ENCODE peak calls at places on chromosomes 5 and 9, in four cellular contexts. A is activated T-cell treated with anti-CD3 and anti-CD28 coated beads, Interleukin-2, amount 50 U/mL, for 1 hour; M is H7; P is RPMI7951. K is an unnamed sample.

GRCh38 chr5:1516615-1517601 is 6.9 kb downstream of the LPCAT1 start:
- DNase-seq in A (no peak), P (no peak), M (peak), K (peak)

GRCh38 chr5:119009131-119009530 is 20.8 kb upstream of the DTWD2 start:
- DNase-seq in A (no peak), M (no peak), P (no peak), K (no peak)

GRCh38 chr5:79255786-79256557 is 20.0 kb downstream of the JMY start:
- DNase-seq in M (peak), A (no peak), P (peak), K (peak)

GRCh38 chr5:79047199-79047598 is 22.3 kb downstream of the DMGDH start:
- DNase-seq in P (no peak), M (no peak), A (no peak), K (no peak)

GRCh38 chr9:7148243-7148765 is 390.5 kb downstream of the KDM4C start:
- DNase-seq in M (no peak), A (no peak), P (no peak), K (no peak)

GRCh38 chr9:72363908-72364678 is 915 bp downstream of the ZFAND5 start:
- DNase-seq in M (peak), A (peak), P (peak), K (peak)

GRCh38 chr9:135303865-135304499 is 175.6 kb upstream of the PPP1R26 start:
- DNase-seq in A (no peak), P (no peak), M (no peak), K (no peak)

GRCh38 chr5:137072376-137073174 is 426.6 kb downstream of the SPOCK1 start:
- DNase-seq in P (peak), M (no peak), A (no peak), K (no peak)

GRCh38 chr5:67971223-67971830 is 244.2 kb upstream of the PIK3R1 start:
- DNase-seq in P (peak), A (no peak), M (no peak), K (no peak)

GRCh38 chr5:36958612-36959011 is 82.0 kb downstream of the NIPBL start:
- DNase-seq in P (no peak), M (no peak), A (no peak), K (no peak)

GRCh38 chr5:178496661-178497060 is 93.5 kb downstream of the COL23A1 start:
- DNase-seq in A (no peak), P (peak), M (no peak), K (no peak)

GRCh38 chr9:73816905-73817304 is 665.2 kb downstream of the ANXA1 start:
- DNase-seq in P (no peak), A (no peak), M (no peak), K (no peak)

GRCh38 chr5:143314664-143315063 is 88.8 kb downstream of the NR3C1 start:
- DNase-seq in M (no peak), P (peak), A (no peak), K (no peak)

GRCh38 chr5:147805030-147805454 is 22.5 kb upstream of the JAKMIP2 start:
- DNase-seq in A (peak), M (no peak), P (no peak), K (no peak)

GRCh38 chr5:120146787-120147186 is 317.3 kb upstream of the PRR16 start:
- DNase-seq in A (no peak), P (no peak), M (no peak), K (no peak)

GRCh38 chr9:120066315-120066714 is 513.7 kb downstream of the CDK5RAP2 start:
- DNase-seq in A (no peak), M (no peak), P (peak), K (no peak)

GRCh38 chr5:151520294-151520693 is 70.8 kb downstream of the FAT2 start:
- DNase-seq in M (no peak), A (no peak), P (peak), K (no peak)

GRCh38 chr5:36573441-36573840 is 33.0 kb upstream of the SLC1A3 start:
- DNase-seq in M (no peak), A (no peak), P (peak), K (no peak)

GRCh38 chr5:147200001-147200400 is 34.8 kb upstream of the STK32A start:
- DNase-seq in P (no peak), A (no peak), M (no peak), K (no peak)

GRCh38 chr5:83222906-83223305 is 145.6 kb downstream of the XRCC4 start:
- DNase-seq in P (no peak), A (no peak), M (no peak), K (no peak)

GRCh38 chr9:93815135-93815534 is 140.0 kb downstream of the BARX1 start:
- DNase-seq in A (no peak), P (no peak), M (peak), K (no peak)

GRCh38 chr5:140041099-140041491 is 2.0 kb downstream of the NRG2 start:
- DNase-seq in P (peak), A (no peak), M (no peak), K (no peak)

GRCh38 chr9:112166176-112167140 is 8.6 kb downstream of the SUSD1 start:
- DNase-seq in M (no peak), P (peak), A (no peak), K (no peak)

GRCh38 chr5:138724470-138725146 is 28.6 kb upstream of the CTNNA1 start:
- DNase-seq in M (no peak), A (no peak), P (peak), K (peak)

GRCh38 chr5:90528704-90529233 is 615 bp downstream of the LYSMD3 start:
- DNase-seq in A (peak), P (peak), M (peak), K (no peak)

GRCh38 chr5:173890195-173890951 is 2.2 kb downstream of the CPEB4 start:
- DNase-seq in A (no peak), M (peak), P (peak), K (peak)

GRCh38 chr5:139688088-139688702 is 40.0 kb downstream of the CXXC5 start:
- DNase-seq in A (no peak), P (no peak), M (peak), K (no peak)

GRCh38 chr9:91427873-91428272 is 4.2 kb upstream of the NFIL3 start:
- DNase-seq in P (peak), A (no peak), M (no peak), K (no peak)

GRCh38 chr9:110207071-110207923 is 662 bp downstream of the C9orf152 start:
- DNase-seq in P (no peak), M (peak), A (no peak), K (no peak)

GRCh38 chr5:81207009-81207408 is 26.1 kb upstream of the CKMT2 start:
- DNase-seq in P (peak), A (no peak), M (peak), K (peak)

GRCh38 chr9:14967450-14968321 is 57.5 kb upstream of the FREM1 start:
- DNase-seq in M (no peak), A (no peak), P (no peak), K (no peak)

GRCh38 chr9:134570151-134570621 is 71.4 kb upstream of the COL5A1 start:
- DNase-seq in A (no peak), P (no peak), M (no peak), K (no peak)

GRCh38 chr5:178215263-178216002 is 11.1 kb downstream of the HNRNPAB start:
- DNase-seq in A (no peak), P (no peak), M (no peak), K (no peak)

GRCh38 chr9:93086445-93087224 is 9.4 kb upstream of the CARD19 start:
- DNase-seq in M (peak), A (peak), P (no peak), K (no peak)

GRCh38 chr5:115160975-115161475 is 8.7 kb downstream of the TRIM36 start:
- DNase-seq in P (no peak), M (no peak), A (no peak), K (no peak)

GRCh38 chr9:101087426-101087825 is 58.9 kb downstream of the PLPPR1 start:
- DNase-seq in A (no peak), M (no peak), P (no peak), K (no peak)

GRCh38 chr9:88953401-88954029 is 37.8 kb upstream of the S1PR3 start:
- DNase-seq in A (no peak), M (no peak), P (peak), K (no peak)

GRCh38 chr5:15951550-15951949 is 228.0 kb downstream of the MARCHF11 start:
- DNase-seq in P (no peak), A (no peak), M (no peak), K (no peak)

K was measured in WTC11.